ENCODE peak calls at places on chromosomes 1 and 21, in six cellular contexts. T, E, R, Y, D and G are unnamed samples.

GRCh38 chr21:28393279-28393678 is 599.4 kb downstream of the LTN1 start:
- DNase-seq in T (no peak), R (no peak), D (no peak), E (peak; percentile 81), Y (no peak), G (no peak)

GRCh38 chr1:68010543-68010942 is 39.9 kb downstream of the DIRAS3 start:
- DNase-seq in R (no peak), E (no peak), D (no peak), T (no peak), Y (peak; percentile 9), G (no peak)

GRCh38 chr1:199982606-199983005 is 44.9 kb upstream of the NR5A2 start:
- DNase-seq in R (no peak), Y (no peak), D (no peak), T (no peak), E (no peak), G (no peak)

GRCh38 chr1:222736972-222737371 is at the start of gene FAM177B:
- DNase-seq in Y (no peak), E (no peak), T (no peak), R (no peak), D (no peak), G (peak; percentile 75)

GRCh38 chr1:152517237-152517811 is 3.0 kb downstream of the CRCT1 start:
- DNase-seq in T (no peak), E (no peak), D (no peak), R (no peak), Y (no peak), G (no peak)

GRCh38 chr1:229340496-229340895 is 2.4 kb downstream of the CCSAP start:
- DNase-seq in D (no peak), T (no peak), Y (no peak), E (no peak), R (no peak), G (no peak)

GRCh38 chr1:31374511-31375196 is 1.8 kb upstream of the FABP3 start:
- DNase-seq in T (no peak), R (peak; percentile 57), E (peak; percentile 55), D (no peak), Y (no peak), G (peak; percentile 33)

GRCh38 chr21:41634858-41635257 is 126.9 kb upstream of the TMPRSS2 start:
- DNase-seq in T (no peak), Y (no peak), D (no peak), E (no peak), R (no peak), G (no peak)

GRCh38 chr1:228171221-228171891 is 5.8 kb downstream of the IBA57 start:
- DNase-seq in E (no peak), D (no peak), T (no peak), R (no peak), Y (no peak), G (no peak)

GRCh38 chr1:234631721-234632125 is 21.7 kb upstream of the IRF2BP2 start:
- DNase-seq in D (no peak), R (no peak), T (peak; percentile 69), Y (peak; percentile 94), E (no peak), G (no peak)

GRCh38 chr1:43779805-43780403 is 72.6 kb downstream of the ST3GAL3 start:
- DNase-seq in D (no peak), R (no peak), E (no peak), T (no peak), Y (no peak), G (no peak)

GRCh38 chr21:14773777-14774345 is 227.7 kb upstream of the SAMSN1 start:
- DNase-seq in D (no peak), E (peak; percentile 24), T (peak; percentile 49), Y (peak; percentile 72), R (peak; percentile 62), G (no peak)

GRCh38 chr1:21673277-21673780 is 4.2 kb upstream of the RAP1GAP start:
- DNase-seq in D (peak; percentile 71), Y (peak; percentile 53), T (no peak), E (peak; percentile 56), R (peak; percentile 74), G (no peak)

GRCh38 chr1:21847223-21848205 is 35.4 kb downstream of the LDLRAD2 start:
- DNase-seq in E (no peak), D (no peak), R (no peak), Y (no peak), T (no peak), G (no peak)

GRCh38 chr1:32351077-32351858 is 11.0 kb downstream of the FAM229A start:
- DNase-seq in E (peak; percentile 96), T (peak; percentile 93), D (peak; percentile 42), R (peak; percentile 95), Y (peak; percentile 92), G (peak; percentile 82)

GRCh38 chr1:201115390-201115937 is 3.2 kb upstream of the CACNA1S start:
- DNase-seq in Y (no peak), R (no peak), T (no peak), D (no peak), E (no peak), G (no peak)

GRCh38 chr1:103106426-103107321 is 1.6 kb downstream of the COL11A1 start:
- DNase-seq in Y (peak; percentile 93), T (no peak), E (peak; percentile 23), R (peak; percentile 33), D (no peak), G (peak; percentile 6)

GRCh38 chr1:68916227-68916853 is 419.5 kb upstream of the DEPDC1 start:
- DNase-seq in T (no peak), R (no peak), E (peak; percentile 9), D (no peak), Y (peak; percentile 40), G (no peak)

GRCh38 chr1:60978421-60979357 is 103.7 kb upstream of the NFIA start:
- DNase-seq in R (no peak), D (no peak), Y (peak; percentile 71), E (no peak), T (peak; percentile 37), G (no peak)

GRCh38 chr1:21254335-21254951 is 35.8 kb downstream of the ECE1 start:
- DNase-seq in Y (peak; percentile 57), D (no peak), T (no peak), R (peak; percentile 53), E (no peak), G (no peak)

GRCh38 chr1:162695687-162696086 is 63.4 kb downstream of the DDR2 start:
- DNase-seq in T (no peak), R (no peak), D (no peak), Y (no peak), E (no peak), G (no peak)

GRCh38 chr21:27201197-27201596 is 234.3 kb upstream of the ADAMTS5 start:
- DNase-seq in E (no peak), D (no peak), R (no peak), T (no peak), Y (peak; percentile 54), G (no peak)

GRCh38 chr1:19138958-19139581 is 71.0 kb downstream of the UBR4 start:
- DNase-seq in Y (no peak), D (no peak), E (no peak), T (no peak), R (no peak), G (no peak)

GRCh38 chr1:52404116-52404974 is at the start of the genes ORC1 and PRPF38A:
- DNase-seq in T (peak; percentile 94), Y (peak; percentile 99), R (peak; percentile 97), E (peak; percentile 95), D (peak; percentile 82), G (peak; percentile 94)
- TF ChIP-seq CTCF in T (peak; percentile 45), Y (peak; percentile 81), R (peak; percentile 34), E (no peak), D (peak; percentile 63), G (peak; percentile 50)

GRCh38 chr1:13764933-13765332 is 64.9 kb downstream of the PRDM2 start:
- DNase-seq in D (no peak), Y (no peak), T (no peak), R (no peak), E (no peak), G (no peak)
- TF ChIP-seq CTCF in D (no peak), Y (peak; percentile 22), T (no peak), R (no peak), E (no peak), G (no peak)

GRCh38 chr1:155966750-155967149 is 11.6 kb downstream of the ARHGEF2 start:
- DNase-seq in E (no peak), T (no peak), D (no peak), R (no peak), Y (no peak), G (no peak)

GRCh38 chr1:155967410-155968400 is 10.6 kb downstream of the ARHGEF2 start:
- DNase-seq in E (no peak), Y (no peak), R (no peak), D (no peak), T (no peak), G (no peak)

GRCh38 chr1:155964193-155964592 is 14.2 kb downstream of the ARHGEF2 start:
- DNase-seq in T (no peak), Y (no peak), R (no peak), E (no peak), D (no peak), G (no peak)

GRCh38 chr1:155968670-155969069 is 9.7 kb downstream of the ARHGEF2 start:
- DNase-seq in R (no peak), E (no peak), D (no peak), Y (no peak), T (no peak), G (no peak)

GRCh38 chr1:155966135-155966534 is 12.2 kb downstream of the ARHGEF2 start:
- DNase-seq in E (no peak), T (no peak), Y (no peak), R (no peak), D (no peak), G (no peak)
- TF ChIP-seq CTCF in E (no peak), T (no peak), Y (peak; percentile 53), R (no peak), D (peak; percentile 15), G (no peak)

DNA sequence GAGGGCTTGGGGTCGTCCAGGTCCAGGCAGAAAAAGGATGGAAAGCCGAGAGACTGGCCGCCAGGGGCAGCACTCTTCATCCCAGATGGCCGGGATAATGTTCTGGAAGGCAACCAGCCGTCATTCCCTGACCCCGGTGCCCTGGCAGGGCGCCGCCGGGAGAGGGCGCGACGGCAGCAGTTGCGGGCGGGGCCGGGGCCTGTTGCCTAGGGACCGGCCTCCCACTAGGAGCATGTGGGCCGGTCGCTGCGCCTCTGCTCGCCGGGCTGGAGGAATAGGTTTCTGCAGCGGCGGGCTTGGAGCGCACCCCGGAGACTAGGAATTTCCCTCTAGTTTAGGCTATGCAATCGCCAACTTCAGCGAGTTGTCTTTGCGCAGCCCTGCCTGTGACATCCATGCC is 11.0 kb downstream of the DMRTB1 start:
- DNase-seq in T (no peak), D (peak; percentile 13), Y (peak; percentile 82), E (peak; percentile 46), R (peak; percentile 65), G (no peak)
- TF ChIP-seq CTCF in T (no peak), D (peak; percentile 67), Y (peak; percentile 67), E (no peak), R (peak; percentile 61), G (no peak)

GRCh38 chr1:119549719-119550141 is 42.7 kb downstream of the HSD3B1 start:
- DNase-seq in E (peak; percentile 53), Y (peak; percentile 92), D (no peak), R (peak; percentile 68), T (peak; percentile 66), G (peak; percentile 51)
- TF ChIP-seq CTCF in E (peak; percentile 35), Y (peak; percentile 81), D (peak; percentile 69), R (peak; percentile 53), T (no peak), G (peak; percentile 86)